ENCODE peak calls at places on chromosomes 12 and 14, in seven cellular contexts. N is HepG2, M is K562, Z is GM12878, R is H1, X is SK-N-SH, B is GM12891. T is an unnamed sample.

GRCh38 chr14:73344304-73344703 is 107.0 kb downstream of the PAPLN start:
- DNase-seq in N (no peak), M (no peak), Z (no peak), R (no peak), X (no peak), B (no peak), T (no peak)

GRCh38 chr12:106651552-106651951 is 68.7 kb downstream of the RFX4 start:
- DNase-seq in N (no peak), M (no peak), Z (no peak), R (no peak), X (no peak), B (no peak), T (no peak)

GRCh38 chr12:71955946-71956345 is 17.3 kb downstream of the TPH2 start:
- DNase-seq in N (no peak), M (no peak), Z (no peak), R (no peak), X (no peak), B (no peak), T (no peak)

GRCh38 chr12:68449196-68449595 is 117.0 kb upstream of the MDM1 start:
- DNase-seq in N (no peak), M (no peak), Z (no peak), R (no peak), X (no peak), B (no peak), T (no peak)

GRCh38 chr12:34396861-34397590 is 374.7 kb downstream of the ALG10 start:
- DNase-seq in N (no peak), M (peak), Z (no peak), R (no peak), X (peak), B (no peak), T (no peak)

GRCh38 chr12:109553471-109553870 is 19.8 kb downstream of the MMAB start:
- DNase-seq in N (no peak), M (no peak), Z (no peak), R (no peak), X (no peak), B (no peak), T (no peak)

GRCh38 chr12:67428431-67428830 is 159.3 kb downstream of the CAND1 start:
- DNase-seq in N (peak), M (no peak), Z (no peak), R (no peak), X (no peak), B (no peak), T (no peak)

GRCh38 chr12:108752387-108752786 is 21.1 kb upstream of the CORO1C start:
- DNase-seq in N (no peak), M (no peak), Z (no peak), R (no peak), X (no peak), B (no peak), T (no peak)

GRCh38 chr14:32426596-32427408 is 97.7 kb downstream of the AKAP6 start:
- DNase-seq in N (no peak), M (no peak), Z (no peak), R (no peak), X (peak), B (no peak), T (no peak)

GRCh38 chr12:65389436-65389835 is 111.0 kb downstream of the MSRB3 start:
- DNase-seq in N (no peak), M (no peak), Z (no peak), R (no peak), X (no peak), B (no peak), T (no peak)

GRCh38 chr12:49901026-49901425 is 2.7 kb downstream of the FAIM2 start:
- DNase-seq in N (no peak), M (no peak), Z (no peak), R (no peak), X (no peak), B (no peak), T (no peak)

GRCh38 chr14:103867020-103867419 is 19.6 kb upstream of the PPP1R13B start:
- DNase-seq in N (no peak), M (no peak), Z (no peak), R (no peak), X (peak), B (no peak), T (peak)

GRCh38 chr14:37056473-37056872 is 115.9 kb downstream of the SLC25A21 start:
- DNase-seq in N (no peak), M (no peak), Z (no peak), R (peak), X (no peak), B (no peak), T (no peak)

GRCh38 chr14:95316826-95317225 is 2.9 kb downstream of the CLMN start:
- DNase-seq in N (no peak), M (no peak), Z (no peak), R (no peak), X (peak), B (no peak), T (no peak)

GRCh38 chr12:76029982-76030377 is 1.6 kb downstream of the PHLDA1 start:
- DNase-seq in N (no peak), M (no peak), Z (no peak), R (no peak), X (peak), B (no peak), T (no peak)

GRCh38 chr12:22499445-22499844 is 44.9 kb downstream of the C2CD5 start:
- DNase-seq in N (no peak), M (no peak), Z (no peak), R (no peak), X (no peak), B (no peak), T (no peak)

GRCh38 chr12:52813885-52814709 is at the start of gene KRT4:
- DNase-seq in N (no peak), M (no peak), Z (no peak), R (no peak), X (no peak), B (no peak), T (no peak)

GRCh38 chr12:100823988-100824387 is 29.4 kb downstream of the ANO4 start:
- DNase-seq in N (no peak), M (no peak), Z (no peak), R (no peak), X (no peak), B (no peak), T (no peak)

GRCh38 chr14:75063491-75064204 is at the start of gene ACYP1:
- DNase-seq in N (peak), M (peak), Z (peak), R (peak), X (peak), B (peak), T (peak)

GRCh38 chr12:124453419-124454351 is 113.7 kb downstream of the NCOR2 start:
- DNase-seq in N (no peak), M (no peak), Z (peak), R (no peak), X (peak), B (peak), T (peak)

GRCh38 chr12:1795785-1796514 is 24.4 kb upstream of the LRTM2 start:
- DNase-seq in N (peak), M (peak), Z (peak), R (peak), X (peak), B (peak), T (peak)

GRCh38 chr12:78406776-78407335 is 457.7 kb upstream of the SYT1 start:
- DNase-seq in N (no peak), M (no peak), Z (peak), R (no peak), X (no peak), B (no peak), T (no peak)

GRCh38 chr14:95495538-95496025 is 20.9 kb downstream of the SYNE3 start:
- DNase-seq in N (no peak), M (no peak), Z (peak), R (no peak), X (no peak), B (peak), T (peak)

DNA sequence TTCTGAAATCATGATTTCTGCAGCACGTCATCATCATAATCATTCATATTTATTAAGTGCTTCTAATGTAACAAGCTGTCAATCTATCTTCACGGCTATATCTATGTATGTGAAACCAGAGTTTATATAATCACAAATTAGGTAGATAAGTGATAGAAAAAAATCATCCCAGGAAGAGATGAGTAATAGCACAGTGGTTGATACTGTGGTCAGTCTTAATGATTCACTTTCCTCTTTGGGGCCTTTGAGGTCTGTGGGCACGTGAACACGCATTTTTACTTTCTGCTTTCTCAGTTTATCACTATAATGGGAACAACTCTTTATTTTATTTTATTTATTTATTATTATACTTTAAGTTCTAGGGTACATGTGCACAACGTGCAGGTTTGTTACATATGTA is 265.9 kb upstream of the NOVA1 start:
- DNase-seq in N (no peak), M (no peak), Z (no peak), R (no peak), X (no peak), B (no peak), T (no peak)
- TF ChIP-seq POLR2AphosphoS5 in N (no peak), M (no peak), Z (no peak), R (no peak), X (no peak), B (no peak), T (no peak)

GRCh38 chr12:579450-580110 is 83.7 kb downstream of the NINJ2 start:
- DNase-seq in N (no peak), M (no peak), Z (no peak), R (no peak), X (no peak), B (no peak), T (no peak)
- TF ChIP-seq TAF1 in N (no peak), M (no peak), Z (no peak), R (no peak), X (no peak), B (no peak), T (no peak)

GRCh38 chr14:92880351-92880750 is 42.6 kb upstream of the CHGA start:
- DNase-seq in N (no peak), M (no peak), Z (no peak), R (no peak), X (no peak), B (no peak), T (no peak)

GRCh38 chr14:92880851-92881250 is 42.1 kb upstream of the CHGA start:
- DNase-seq in N (peak), M (no peak), Z (no peak), R (peak), X (peak), B (no peak), T (no peak)

GRCh38 chr14:92877757-92878431 is 45.1 kb upstream of the CHGA start:
- DNase-seq in N (peak), M (no peak), Z (no peak), R (no peak), X (no peak), B (no peak), T (no peak)

GRCh38 chr14:92874961-92875360 is 48.0 kb upstream of the CHGA start:
- DNase-seq in N (no peak), M (no peak), Z (no peak), R (no peak), X (no peak), B (no peak), T (no peak)
- TF ChIP-seq POLR2AphosphoS5 in N (no peak), M (no peak), Z (no peak), R (no peak), X (no peak), B (no peak), T (no peak)

DNA sequence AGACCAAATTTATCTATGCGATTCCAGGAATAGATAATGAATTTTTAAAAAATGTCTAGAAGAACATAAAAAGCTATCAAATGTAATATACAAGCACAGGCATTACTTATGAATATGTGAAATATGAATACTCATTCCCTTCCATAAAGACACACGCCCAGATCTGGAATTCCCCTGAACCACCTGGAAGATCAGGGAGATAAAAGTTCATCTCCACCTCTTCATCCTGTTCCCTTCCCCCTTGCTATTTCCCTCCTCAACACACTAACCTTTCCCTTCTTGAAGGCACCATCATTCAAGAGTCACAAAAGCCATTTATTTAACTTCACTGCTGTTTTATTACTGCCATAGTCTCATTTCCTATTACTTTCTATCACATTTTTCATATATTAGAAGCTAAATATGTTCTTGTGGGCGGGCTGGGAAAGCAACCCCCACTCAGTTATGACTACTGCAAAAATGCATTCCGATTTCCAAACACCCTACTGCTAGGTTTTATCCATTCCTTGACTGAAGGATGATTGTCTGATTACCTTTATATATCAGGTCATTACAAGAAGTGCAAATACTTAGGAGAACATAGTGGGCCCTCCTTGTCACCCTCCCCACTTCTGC is 16.1 kb downstream of the FGD6 start:
- DNase-seq in N (no peak), M (no peak), Z (no peak), R (no peak), X (no peak), B (no peak), T (no peak)
- TF ChIP-seq TAF1 in N (no peak), M (no peak), Z (no peak), R (no peak), X (no peak), B (no peak), T (no peak)

T was measured in GM12892.